ENCODE peak calls at places on chromosomes 6 and 20, in ten cellular contexts. One of them, this sample, is unnamed.
A peak's percentile ranks its signal among the peaks of the same experiment; 100 is the strongest.

GRCh38 chr6:17396256-17396655 is 2.9 kb downstream of the CAP2 start:
- DNase-seq in natural killer cell: no peak
- DNase-seq in effector CD4-positive, alpha-beta T cell: no peak
- DNase-seq in A172: no peak
- DNase-seq in GM06990: no peak
- DNase-seq in heart right ventricle: no peak
- DNase-seq in lung: no peak
- DNase-seq in NCI-H460: no peak
- DNase-seq in NCI-H2081: no peak
- DNase-seq in ELF-1: no peak
- DNase-seq in this sample: no peak

GRCh38 chr6:148869589-148869988 is 122.8 kb downstream of the UST start:
- DNase-seq in natural killer cell: no peak
- DNase-seq in effector CD4-positive, alpha-beta T cell: no peak
- DNase-seq in A172: peak; percentile 85
- DNase-seq in GM06990: no peak
- DNase-seq in heart right ventricle: no peak
- DNase-seq in lung: no peak
- DNase-seq in NCI-H460: no peak
- DNase-seq in NCI-H2081: no peak
- DNase-seq in ELF-1: no peak
- DNase-seq in this sample: no peak

GRCh38 chr20:59094576-59094975 is 52.0 kb upstream of the PRELID3B start:
- DNase-seq in natural killer cell: no peak
- DNase-seq in effector CD4-positive, alpha-beta T cell: no peak
- DNase-seq in A172: no peak
- DNase-seq in GM06990: no peak
- DNase-seq in heart right ventricle: no peak
- DNase-seq in lung: no peak
- DNase-seq in NCI-H460: no peak
- DNase-seq in NCI-H2081: no peak
- DNase-seq in ELF-1: peak; percentile 14
- DNase-seq in this sample: no peak

GRCh38 chr6:5025911-5026819 is 22.3 kb upstream of the RPP40 start:
- DNase-seq in natural killer cell: no peak
- DNase-seq in effector CD4-positive, alpha-beta T cell: no peak
- DNase-seq in A172: no peak
- DNase-seq in GM06990: no peak
- DNase-seq in heart right ventricle: peak; percentile 61
- DNase-seq in lung: no peak
- DNase-seq in NCI-H460: no peak
- DNase-seq in NCI-H2081: no peak
- DNase-seq in ELF-1: peak; percentile 90
- DNase-seq in this sample: peak; percentile 34

GRCh38 chr6:117022774-117023173 is 145.7 kb downstream of the RFX6 start:
- DNase-seq in natural killer cell: no peak
- DNase-seq in effector CD4-positive, alpha-beta T cell: no peak
- DNase-seq in A172: no peak
- DNase-seq in GM06990: no peak
- DNase-seq in heart right ventricle: no peak
- DNase-seq in lung: no peak
- DNase-seq in NCI-H460: no peak
- DNase-seq in NCI-H2081: no peak
- DNase-seq in ELF-1: no peak
- DNase-seq in this sample: no peak

GRCh38 chr6:159399953-159400352 is 230.8 kb downstream of the FNDC1 start:
- DNase-seq in natural killer cell: no peak
- DNase-seq in effector CD4-positive, alpha-beta T cell: no peak
- DNase-seq in A172: no peak
- DNase-seq in GM06990: no peak
- DNase-seq in heart right ventricle: no peak
- DNase-seq in lung: no peak
- DNase-seq in NCI-H460: no peak
- DNase-seq in NCI-H2081: no peak
- DNase-seq in ELF-1: no peak
- DNase-seq in this sample: no peak

GRCh38 chr6:134014588-134015137 is 37.8 kb downstream of the SLC2A12 start:
- DNase-seq in natural killer cell: no peak
- DNase-seq in effector CD4-positive, alpha-beta T cell: no peak
- DNase-seq in A172: no peak
- DNase-seq in GM06990: no peak
- DNase-seq in heart right ventricle: no peak
- DNase-seq in lung: no peak
- DNase-seq in NCI-H460: no peak
- DNase-seq in NCI-H2081: no peak
- DNase-seq in ELF-1: no peak
- DNase-seq in this sample: no peak

GRCh38 chr6:7446644-7447325 is 57.2 kb downstream of the RIOK1 start:
- DNase-seq in natural killer cell: no peak
- DNase-seq in effector CD4-positive, alpha-beta T cell: no peak
- DNase-seq in A172: no peak
- DNase-seq in GM06990: no peak
- DNase-seq in heart right ventricle: no peak
- DNase-seq in lung: no peak
- DNase-seq in NCI-H460: no peak
- DNase-seq in NCI-H2081: no peak
- DNase-seq in ELF-1: peak; percentile 61
- DNase-seq in this sample: no peak

GRCh38 chr20:38143646-38144554 is 21.2 kb downstream of the TGM2 start:
- DNase-seq in natural killer cell: no peak
- DNase-seq in effector CD4-positive, alpha-beta T cell: no peak
- DNase-seq in A172: peak; percentile 98
- DNase-seq in GM06990: no peak
- DNase-seq in heart right ventricle: no peak
- DNase-seq in lung: no peak
- DNase-seq in NCI-H460: no peak
- DNase-seq in NCI-H2081: no peak
- DNase-seq in ELF-1: peak; percentile 66
- DNase-seq in this sample: no peak

GRCh38 chr6:152085533-152085932 is 278.1 kb downstream of the ESR1 start:
- DNase-seq in natural killer cell: no peak
- DNase-seq in effector CD4-positive, alpha-beta T cell: no peak
- DNase-seq in A172: peak; percentile 80
- DNase-seq in GM06990: no peak
- DNase-seq in heart right ventricle: no peak
- DNase-seq in lung: no peak
- DNase-seq in NCI-H460: no peak
- DNase-seq in NCI-H2081: no peak
- DNase-seq in ELF-1: no peak
- DNase-seq in this sample: no peak

GRCh38 chr6:151004415-151005024 is 139.0 kb downstream of the MTHFD1L start:
- DNase-seq in natural killer cell: no peak
- DNase-seq in effector CD4-positive, alpha-beta T cell: no peak
- DNase-seq in A172: peak; percentile 85
- DNase-seq in GM06990: peak; percentile 24
- DNase-seq in heart right ventricle: no peak
- DNase-seq in lung: no peak
- DNase-seq in NCI-H460: peak; percentile 58
- DNase-seq in NCI-H2081: peak; percentile 82
- DNase-seq in ELF-1: no peak
- DNase-seq in this sample: no peak

GRCh38 chr20:50416930-50417329 is 93.3 kb upstream of the PTPN1 start:
- DNase-seq in natural killer cell: no peak
- DNase-seq in effector CD4-positive, alpha-beta T cell: no peak
- DNase-seq in A172: no peak
- DNase-seq in GM06990: no peak
- DNase-seq in heart right ventricle: no peak
- DNase-seq in lung: no peak
- DNase-seq in NCI-H460: no peak
- DNase-seq in NCI-H2081: no peak
- DNase-seq in ELF-1: no peak
- DNase-seq in this sample: no peak

GRCh38 chr6:168574699-168575195 is 133.8 kb downstream of the SMOC2 start:
- DNase-seq in natural killer cell: no peak
- DNase-seq in effector CD4-positive, alpha-beta T cell: no peak
- DNase-seq in A172: no peak
- DNase-seq in GM06990: no peak
- DNase-seq in heart right ventricle: peak; percentile 32
- DNase-seq in lung: peak; percentile 46
- DNase-seq in NCI-H460: no peak
- DNase-seq in NCI-H2081: no peak
- DNase-seq in ELF-1: peak; percentile 35
- DNase-seq in this sample: peak; percentile 7

GRCh38 chr6:32906539-32906938 is 34.3 kb downstream of the HLA-DMB start:
- DNase-seq in natural killer cell: no peak
- DNase-seq in effector CD4-positive, alpha-beta T cell: no peak
- DNase-seq in A172: peak; percentile 23
- DNase-seq in GM06990: no peak
- DNase-seq in heart right ventricle: no peak
- DNase-seq in lung: no peak
- DNase-seq in NCI-H460: no peak
- DNase-seq in NCI-H2081: no peak
- DNase-seq in ELF-1: no peak
- DNase-seq in this sample: no peak

GRCh38 chr6:120077489-120077888 is 727.9 kb upstream of the MAN1A1 start:
- DNase-seq in natural killer cell: no peak
- DNase-seq in effector CD4-positive, alpha-beta T cell: no peak
- DNase-seq in A172: no peak
- DNase-seq in GM06990: no peak
- DNase-seq in heart right ventricle: no peak
- DNase-seq in lung: no peak
- DNase-seq in NCI-H460: no peak
- DNase-seq in NCI-H2081: no peak
- DNase-seq in ELF-1: peak; percentile 84
- DNase-seq in this sample: peak; percentile 5

GRCh38 chr20:19767070-19767469 is 9.0 kb downstream of the RIN2 start:
- DNase-seq in natural killer cell: no peak
- DNase-seq in effector CD4-positive, alpha-beta T cell: no peak
- DNase-seq in A172: no peak
- DNase-seq in GM06990: no peak
- DNase-seq in heart right ventricle: no peak
- DNase-seq in lung: no peak
- DNase-seq in NCI-H460: no peak
- DNase-seq in NCI-H2081: no peak
- DNase-seq in ELF-1: peak; percentile 71
- DNase-seq in this sample: no peak

GRCh38 chr6:147043994-147044477 is 160.2 kb upstream of the STXBP5 start:
- DNase-seq in natural killer cell: no peak
- DNase-seq in effector CD4-positive, alpha-beta T cell: no peak
- DNase-seq in A172: no peak
- DNase-seq in GM06990: no peak
- DNase-seq in heart right ventricle: no peak
- DNase-seq in lung: no peak
- DNase-seq in NCI-H460: no peak
- DNase-seq in NCI-H2081: no peak
- DNase-seq in ELF-1: no peak
- DNase-seq in this sample: no peak

GRCh38 chr6:21748343-21749063 is 155.0 kb downstream of the SOX4 start:
- DNase-seq in natural killer cell: no peak
- DNase-seq in effector CD4-positive, alpha-beta T cell: no peak
- DNase-seq in A172: no peak
- DNase-seq in GM06990: no peak
- DNase-seq in heart right ventricle: no peak
- DNase-seq in lung: no peak
- DNase-seq in NCI-H460: no peak
- DNase-seq in NCI-H2081: peak; percentile 46
- DNase-seq in ELF-1: no peak
- DNase-seq in this sample: peak; percentile 46

GRCh38 chr6:20198156-20198555 is 14.1 kb downstream of the MBOAT1 start:
- DNase-seq in natural killer cell: no peak
- DNase-seq in effector CD4-positive, alpha-beta T cell: no peak
- DNase-seq in A172: no peak
- DNase-seq in GM06990: no peak
- DNase-seq in heart right ventricle: no peak
- DNase-seq in lung: no peak
- DNase-seq in NCI-H460: no peak
- DNase-seq in NCI-H2081: no peak
- DNase-seq in ELF-1: no peak
- DNase-seq in this sample: no peak

GRCh38 chr20:46552460-46553420 is 2.3 kb upstream of the OCSTAMP start:
- DNase-seq in natural killer cell: no peak
- DNase-seq in effector CD4-positive, alpha-beta T cell: no peak
- DNase-seq in A172: peak; percentile 29
- DNase-seq in GM06990: peak; percentile 71
- DNase-seq in heart right ventricle: no peak
- DNase-seq in lung: no peak
- DNase-seq in NCI-H460: no peak
- DNase-seq in NCI-H2081: no peak
- DNase-seq in ELF-1: no peak
- DNase-seq in this sample: no peak

GRCh38 chr6:64256483-64256882 is 620.9 kb downstream of the PHF3 start:
- DNase-seq in natural killer cell: no peak
- DNase-seq in effector CD4-positive, alpha-beta T cell: no peak
- DNase-seq in A172: no peak
- DNase-seq in GM06990: peak; percentile 26
- DNase-seq in heart right ventricle: no peak
- DNase-seq in lung: no peak
- DNase-seq in NCI-H460: no peak
- DNase-seq in NCI-H2081: peak; percentile 53
- DNase-seq in ELF-1: no peak
- DNase-seq in this sample: no peak

GRCh38 chr6:53982361-53983050 is 128.7 kb upstream of the MLIP start:
- DNase-seq in natural killer cell: no peak
- DNase-seq in effector CD4-positive, alpha-beta T cell: no peak
- DNase-seq in A172: peak; percentile 55
- DNase-seq in GM06990: no peak
- DNase-seq in heart right ventricle: no peak
- DNase-seq in lung: no peak
- DNase-seq in NCI-H460: no peak
- DNase-seq in NCI-H2081: no peak
- DNase-seq in ELF-1: no peak
- DNase-seq in this sample: no peak

GRCh38 chr6:149830731-149831379 is 33.3 kb downstream of the LRP11 start:
- DNase-seq in natural killer cell: no peak
- DNase-seq in effector CD4-positive, alpha-beta T cell: no peak
- DNase-seq in A172: no peak
- DNase-seq in GM06990: no peak
- DNase-seq in heart right ventricle: no peak
- DNase-seq in lung: no peak
- DNase-seq in NCI-H460: no peak
- DNase-seq in NCI-H2081: no peak
- DNase-seq in ELF-1: no peak
- DNase-seq in this sample: no peak

GRCh38 chr6:104784884-104785283 is 74.8 kb downstream of the HACE1 start:
- DNase-seq in natural killer cell: no peak
- DNase-seq in effector CD4-positive, alpha-beta T cell: no peak
- DNase-seq in A172: no peak
- DNase-seq in GM06990: no peak
- DNase-seq in heart right ventricle: no peak
- DNase-seq in lung: no peak
- DNase-seq in NCI-H460: no peak
- DNase-seq in NCI-H2081: no peak
- DNase-seq in ELF-1: no peak
- DNase-seq in this sample: no peak

GRCh38 chr6:17705778-17706579 is 746 bp downstream of the NUP153 start:
- DNase-seq in natural killer cell: peak; percentile 86
- DNase-seq in effector CD4-positive, alpha-beta T cell: peak; percentile 79
- DNase-seq in A172: peak; percentile 55
- DNase-seq in GM06990: peak; percentile 91
- DNase-seq in heart right ventricle: peak; percentile 59
- DNase-seq in lung: peak; percentile 48
- DNase-seq in NCI-H460: peak; percentile 18
- DNase-seq in NCI-H2081: peak; percentile 70
- DNase-seq in ELF-1: peak; percentile 81
- DNase-seq in this sample: peak; percentile 71

GRCh38 chr20:63639093-63639860 is 12.4 kb upstream of the GMEB2 start:
- DNase-seq in natural killer cell: no peak
- DNase-seq in effector CD4-positive, alpha-beta T cell: peak; percentile 71
- DNase-seq in A172: no peak
- DNase-seq in GM06990: no peak
- DNase-seq in heart right ventricle: peak; percentile 69
- DNase-seq in lung: no peak
- DNase-seq in NCI-H460: no peak
- DNase-seq in NCI-H2081: no peak
- DNase-seq in ELF-1: no peak
- DNase-seq in this sample: no peak

GRCh38 chr20:24473435-24473834 is 4.0 kb downstream of the SYNDIG1 start:
- DNase-seq in natural killer cell: no peak
- DNase-seq in effector CD4-positive, alpha-beta T cell: no peak
- DNase-seq in A172: no peak
- DNase-seq in GM06990: no peak
- DNase-seq in heart right ventricle: no peak
- DNase-seq in lung: no peak
- DNase-seq in NCI-H460: no peak
- DNase-seq in NCI-H2081: no peak
- DNase-seq in ELF-1: no peak
- DNase-seq in this sample: peak; percentile 44

GRCh38 chr6:41049955-41050354 is 3.0 kb upstream of the APOBEC2 start:
- DNase-seq in natural killer cell: no peak
- DNase-seq in effector CD4-positive, alpha-beta T cell: no peak
- DNase-seq in A172: no peak
- DNase-seq in GM06990: no peak
- DNase-seq in heart right ventricle: no peak
- DNase-seq in lung: no peak
- DNase-seq in NCI-H460: no peak
- DNase-seq in NCI-H2081: no peak
- DNase-seq in ELF-1: no peak
- DNase-seq in this sample: no peak